ENCODE peak calls at places on chromosomes 16 and 17, in nine cellular contexts. L is stimulated activated CD4-positive, alpha-beta T cell treated with anti-CD3 and anti-CD28 coated beads, Interleukin-2, amount 100 ng/mL, for 24 hours; U is activated CD4-positive, alpha-beta T cell treated with anti-CD3 and anti-CD28 coated beads for 36 hours; P is NCI-H1092; D is LoVo; O is GM10248; A is tibial artery; E is astrocyte of the spinal cord; R is GM23338. K is an unnamed sample.

GRCh38 chr16:54030451-54030850 is 256.1 kb downstream of the IRX3 start:
- DNase-seq in L (no peak), U (no peak), P (no peak), D (no peak), O (no peak), A (no peak), E (no peak), R (no peak), K (no peak)

GRCh38 chr17:57286372-57287105 is 30.2 kb downstream of the MSI2 start:
- DNase-seq in L (no peak), U (no peak), P (peak), D (no peak), O (no peak), A (no peak), E (peak), R (peak), K (peak)

GRCh38 chr16:82344157-82344556 is 174.1 kb upstream of the MPHOSPH6 start:
- DNase-seq in L (no peak), U (peak), P (peak), D (no peak), O (no peak), A (no peak), E (no peak), R (peak), K (no peak)

GRCh38 chr17:7858487-7858832 is 657 bp downstream of the CYB5D1 start:
- DNase-seq in L (peak), U (peak), P (no peak), D (peak), O (peak), A (no peak), E (no peak), R (peak), K (peak)

GRCh38 chr16:50697881-50698767 is 4.7 kb downstream of the NOD2 start:
- DNase-seq in L (peak), U (peak), P (no peak), D (no peak), O (peak), A (no peak), E (peak), R (no peak), K (no peak)

GRCh38 chr16:61295311-61295710 is 740.9 kb downstream of the CDH8 start:
- DNase-seq in L (no peak), U (no peak), P (no peak), D (no peak), O (no peak), A (no peak), E (no peak), R (no peak), K (no peak)

GRCh38 chr16:4101421-4102275 is 14.6 kb downstream of the ADCY9 start:
- DNase-seq in L (no peak), U (no peak), P (no peak), D (no peak), O (no peak), A (peak), E (no peak), R (no peak), K (no peak)

GRCh38 chr17:76736349-76737081 is 616 bp downstream of the SRSF2 start:
- DNase-seq in L (peak), U (peak), P (peak), D (peak), O (peak), A (peak), E (peak), R (peak), K (no peak)

GRCh38 chr17:47853616-47854015 is 2.7 kb upstream of the SP6 start:
- DNase-seq in L (no peak), U (no peak), P (no peak), D (no peak), O (no peak), A (no peak), E (no peak), R (peak), K (no peak)

GRCh38 chr17:39607057-39607850 is 466 bp downstream of the NEUROD2 start:
- DNase-seq in L (no peak), U (no peak), P (no peak), D (no peak), O (no peak), A (no peak), E (no peak), R (peak), K (no peak)

GRCh38 chr17:46009681-46010596 is 10.9 kb downstream of the STH start:
- DNase-seq in L (no peak), U (no peak), P (no peak), D (peak), O (no peak), A (no peak), E (peak), R (no peak), K (no peak)

GRCh38 chr16:8854298-8854948 is 14.4 kb downstream of the CARHSP1 start:
- DNase-seq in L (no peak), U (no peak), P (no peak), D (no peak), O (no peak), A (peak), E (no peak), R (no peak), K (no peak)

GRCh38 chr17:4499431-4500187 is 928 bp downstream of the SPNS2 start:
- DNase-seq in L (peak), U (peak), P (no peak), D (no peak), O (no peak), A (no peak), E (no peak), R (peak), K (no peak)

GRCh38 chr16:69064164-69064563 is 41.3 kb upstream of the HAS3 start:
- DNase-seq in L (no peak), U (no peak), P (no peak), D (no peak), O (no peak), A (no peak), E (no peak), R (no peak), K (no peak)

GRCh38 chr17:32739722-32740121 is 137.2 kb downstream of the MYO1D start:
- DNase-seq in L (no peak), U (no peak), P (no peak), D (no peak), O (no peak), A (no peak), E (no peak), R (no peak), K (no peak)

GRCh38 chr17:18261146-18261515 is 669 bp downstream of the MIEF2 start:
- DNase-seq in L (peak), U (peak), P (no peak), D (peak), O (peak), A (peak), E (peak), R (peak), K (no peak)

GRCh38 chr16:66580605-66581209 is 1.4 kb downstream of the CMTM2 start:
- DNase-seq in L (no peak), U (no peak), P (no peak), D (no peak), O (no peak), A (peak), E (peak), R (peak), K (no peak)

K was measured in DMS79.